ENCODE peak calls at places on chromosome 22, in seven cellular contexts. H is kidney epithelial cell; K is ovary; R is GM06990; Q is CD8-positive, alpha-beta T cell; V is RWPE2; U is upper lobe of right lung. Y is an unnamed sample.

GRCh38 chr22:19991645-19992451 is 24.8 kb downstream of the ARVCF start:
- DNase-seq in H (no peak), K (no peak), R (no peak), Q (peak; percentile 10), V (no peak), U (no peak), Y (no peak)

GRCh38 chr22:19052941-19053551 is 69.2 kb downstream of the DGCR2 start:
- DNase-seq in H (no peak), K (no peak), R (no peak), Q (no peak), V (no peak), U (peak; percentile 19), Y (peak; percentile 13)

GRCh38 chr22:36940676-36941075 is 27.2 kb downstream of the CSF2RB start:
- DNase-seq in H (no peak), K (no peak), R (peak; percentile 44), Q (no peak), V (no peak), U (no peak), Y (no peak)

GRCh38 chr22:24803064-24803542 is 2.9 kb upstream of the SGSM1 start:
- DNase-seq in H (no peak), K (peak; percentile 62), R (no peak), Q (peak; percentile 45), V (no peak), U (peak; percentile 71), Y (peak; percentile 70)

GRCh38 chr22:40782521-40782920 is 36.6 kb downstream of the SLC25A17 start:
- DNase-seq in H (no peak), K (no peak), R (no peak), Q (no peak), V (no peak), U (no peak), Y (no peak)

GRCh38 chr22:37443086-37443485 is 15.8 kb upstream of the ELFN2 start:
- DNase-seq in H (no peak), K (no peak), R (no peak), Q (no peak), V (no peak), U (no peak), Y (no peak)

GRCh38 chr22:36397081-36397766 is 9.5 kb upstream of the MYH9 start:
- DNase-seq in H (no peak), K (no peak), R (no peak), Q (no peak), V (no peak), U (peak; percentile 68), Y (no peak)

GRCh38 chr22:36223504-36223903 is 15.8 kb downstream of the APOL2 start:
- DNase-seq in H (no peak), K (no peak), R (no peak), Q (no peak), V (no peak), U (no peak), Y (no peak)

GRCh38 chr22:25327018-25327755 is 107.7 kb downstream of the CRYBB2 start:
- DNase-seq in H (no peak), K (no peak), R (no peak), Q (no peak), V (no peak), U (no peak), Y (no peak)

GRCh38 chr22:38973289-38974169 is 8.6 kb upstream of the APOBEC3B start:
- DNase-seq in H (no peak), K (peak; percentile 38), R (no peak), Q (peak; percentile 41), V (no peak), U (no peak), Y (no peak)

GRCh38 chr22:24191381-24191841 is 10.1 kb downstream of the SUSD2 start:
- DNase-seq in H (no peak), K (no peak), R (no peak), Q (no peak), V (peak; percentile 42), U (peak; percentile 63), Y (no peak)

GRCh38 chr22:42468841-42469240 is 36.6 kb upstream of the NFAM1 start:
- DNase-seq in H (no peak), K (no peak), R (no peak), Q (no peak), V (no peak), U (no peak), Y (no peak)

GRCh38 chr22:37739000-37739399 is 42.2 kb downstream of the TRIOBP start:
- DNase-seq in H (no peak), K (peak; percentile 94), R (no peak), Q (no peak), V (no peak), U (peak; percentile 74), Y (no peak)

GRCh38 chr22:24728790-24729637 is 45.5 kb downstream of the PIWIL3 start:
- DNase-seq in H (no peak), K (peak; percentile 43), R (no peak), Q (no peak), V (no peak), U (no peak), Y (peak; percentile 61)

GRCh38 chr22:28931844-28932561 is 48.6 kb downstream of the ZNRF3 start:
- DNase-seq in H (no peak), K (no peak), R (no peak), Q (no peak), V (no peak), U (no peak), Y (no peak)

GRCh38 chr22:28935713-28936112 is 52.3 kb downstream of the ZNRF3 start:
- DNase-seq in H (no peak), K (no peak), R (no peak), Q (no peak), V (no peak), U (no peak), Y (no peak)

GRCh38 chr22:28934026-28934425 is 50.7 kb downstream of the ZNRF3 start:
- DNase-seq in H (no peak), K (no peak), R (no peak), Q (no peak), V (no peak), U (no peak), Y (no peak)

GRCh38 chr22:28935140-28935539 is 51.8 kb downstream of the ZNRF3 start:
- DNase-seq in H (no peak), K (no peak), R (no peak), Q (no peak), V (no peak), U (no peak), Y (no peak)

GRCh38 chr22:28933321-28933720 is 49.9 kb downstream of the ZNRF3 start:
- DNase-seq in H (no peak), K (no peak), R (no peak), Q (no peak), V (no peak), U (no peak), Y (no peak)
- H3K4me3 ChIP-seq in H (no peak overlapping the region), K (no peak overlapping the region), R (no peak overlapping the region), Q (no peak overlapping the region), V (no peak overlapping the region), U (no peak overlapping the region), Y (no peak overlapping the region)

GRCh38 chr22:22871536-22872278 is 15.9 kb upstream of the IGLL5 start:
- DNase-seq in H (no peak), K (no peak), R (no peak), Q (no peak), V (no peak), U (no peak), Y (no peak)

GRCh38 chr22:22867996-22868715 is 19.5 kb upstream of the IGLL5 start:
- DNase-seq in H (no peak), K (no peak), R (no peak), Q (no peak), V (no peak), U (no peak), Y (no peak)

GRCh38 chr22:22872722-22873708 is 14.6 kb upstream of the IGLL5 start:
- DNase-seq in H (no peak), K (no peak), R (no peak), Q (no peak), V (no peak), U (no peak), Y (no peak)

GRCh38 chr22:22866381-22867111 is 21.1 kb upstream of the IGLL5 start:
- DNase-seq in H (no peak), K (no peak), R (no peak), Q (no peak), V (no peak), U (no peak), Y (no peak)

DNA sequence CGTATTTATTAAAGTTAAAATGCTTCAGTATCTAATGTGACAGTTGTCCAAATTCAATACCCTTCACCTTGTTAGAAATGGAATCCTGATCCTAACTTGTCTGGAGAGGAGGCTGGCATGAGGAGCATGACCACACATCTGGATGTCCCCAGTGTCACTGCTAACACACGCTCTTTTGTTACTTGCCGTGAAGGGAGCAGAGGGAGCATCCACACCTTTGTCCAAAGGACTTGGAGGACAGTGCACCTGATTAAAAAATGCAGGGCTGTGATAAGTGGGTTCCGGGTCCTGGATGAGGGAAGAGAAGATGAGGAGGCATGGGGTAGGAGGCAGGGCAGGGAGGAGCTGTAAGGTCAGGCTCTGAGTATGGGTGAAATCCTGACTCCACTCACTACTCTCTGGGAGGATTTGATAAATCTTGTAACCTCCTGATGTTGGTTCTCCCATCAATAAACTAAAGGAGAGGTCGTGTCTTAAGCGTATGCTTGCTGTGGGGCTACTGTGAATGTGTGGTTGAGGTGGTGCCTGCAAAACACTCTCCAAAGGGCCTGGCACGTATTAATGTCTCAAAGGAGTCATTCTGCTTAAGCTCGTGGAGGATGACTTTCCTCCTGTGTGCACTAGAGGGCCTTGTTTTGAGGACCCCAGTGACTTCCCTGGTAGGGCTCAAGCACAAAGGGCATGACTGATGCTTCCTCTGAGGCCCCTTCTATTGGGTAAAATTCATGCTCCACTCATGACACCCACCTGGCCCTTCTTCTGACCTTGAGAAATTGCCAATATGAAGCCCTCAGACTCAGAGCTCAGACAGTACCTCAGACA is 16.8 kb upstream of the IGLL5 start:
- DNase-seq in H (no peak), K (no peak), R (no peak), Q (no peak), V (no peak), U (no peak), Y (no peak)
- TF ChIP-seq CTCF in H (peak; percentile 6), K (no peak), R (peak; percentile 49), Q (no peak), V (no peak), U (no peak), Y (no peak)

GRCh38 chr22:45423524-45423923 is 10.0 kb downstream of the RIBC2 start:
- DNase-seq in H (no peak), K (no peak), R (no peak), Q (no peak), V (no peak), U (peak; percentile 19), Y (no peak)

GRCh38 chr22:45422237-45422983 is 8.9 kb downstream of the RIBC2 start:
- DNase-seq in H (no peak), K (no peak), R (no peak), Q (no peak), V (no peak), U (peak; percentile 39), Y (peak; percentile 17)

GRCh38 chr22:45425101-45425500 is 11.6 kb downstream of the RIBC2 start:
- DNase-seq in H (no peak), K (no peak), R (no peak), Q (no peak), V (no peak), U (peak; percentile 28), Y (no peak)

GRCh38 chr22:45425531-45426265 is 12.2 kb downstream of the RIBC2 start:
- DNase-seq in H (no peak), K (peak; percentile 14), R (no peak), Q (no peak), V (no peak), U (peak; percentile 54), Y (no peak)

GRCh38 chr22:45424241-45424731 is 10.8 kb downstream of the RIBC2 start:
- DNase-seq in H (no peak), K (peak; percentile 12), R (no peak), Q (no peak), V (no peak), U (peak; percentile 78), Y (no peak)
- H3K4me3 ChIP-seq in H (no peak overlapping the region), K (no peak overlapping the region), R (no peak overlapping the region), Q (no peak overlapping the region), V (no peak overlapping the region), U (no peak overlapping the region), Y (no peak overlapping the region)

GRCh38 chr22:17201285-17201945 is 17.8 kb downstream of the ADA2 start:
- DNase-seq in H (no peak), K (no peak), R (no peak), Q (no peak), V (no peak), U (no peak), Y (no peak)

GRCh38 chr22:17205432-17205831 is 13.8 kb downstream of the ADA2 start:
- DNase-seq in H (no peak), K (no peak), R (no peak), Q (no peak), V (no peak), U (no peak), Y (no peak)
- TF ChIP-seq CTCF in H (no peak), K (no peak), R (no peak), Q (no peak), V (no peak), U (peak; percentile 8), Y (no peak)

Y was measured in dorsolateral prefrontal cortex.